ENCODE peak calls at places on chromosome 1, in four cellular contexts. One of them, this sample, is unnamed.

GRCh38 chr1:17306407-17306806 is 1.6 kb upstream of the PADI4 start:
- DNase-seq in stimulated activated CD4-positive, alpha-beta T cell treated with anti-CD3 and anti-CD28 coated beads, Interleukin-4, amount 100 ng/mL, for 1 hour: no peak
- DNase-seq in pons: no peak
- DNase-seq in astrocyte of the cerebellum: no peak
- DNase-seq in this sample: no peak

GRCh38 chr1:108194051-108194450 is 6.1 kb downstream of the SLC25A24 start:
- DNase-seq in stimulated activated CD4-positive, alpha-beta T cell treated with anti-CD3 and anti-CD28 coated beads, Interleukin-4, amount 100 ng/mL, for 1 hour: no peak
- DNase-seq in pons: no peak
- DNase-seq in astrocyte of the cerebellum: no peak
- DNase-seq in this sample: no peak

GRCh38 chr1:24096009-24096736 is 15.8 kb downstream of the MYOM3 start:
- DNase-seq in stimulated activated CD4-positive, alpha-beta T cell treated with anti-CD3 and anti-CD28 coated beads, Interleukin-4, amount 100 ng/mL, for 1 hour: no peak
- DNase-seq in pons: no peak
- DNase-seq in astrocyte of the cerebellum: no peak
- DNase-seq in this sample: no peak

GRCh38 chr1:40133122-40133665 is 28.0 kb upstream of the RLF start:
- DNase-seq in stimulated activated CD4-positive, alpha-beta T cell treated with anti-CD3 and anti-CD28 coated beads, Interleukin-4, amount 100 ng/mL, for 1 hour: no peak
- DNase-seq in pons: no peak
- DNase-seq in astrocyte of the cerebellum: no peak
- DNase-seq in this sample: no peak

GRCh38 chr1:33872275-33872674 is 8.4 kb downstream of the HMGB4 start:
- DNase-seq in stimulated activated CD4-positive, alpha-beta T cell treated with anti-CD3 and anti-CD28 coated beads, Interleukin-4, amount 100 ng/mL, for 1 hour: no peak
- DNase-seq in pons: no peak
- DNase-seq in astrocyte of the cerebellum: no peak
- DNase-seq in this sample: no peak

GRCh38 chr1:4062992-4063391 is 162.9 kb upstream of the C1orf174 start:
- DNase-seq in stimulated activated CD4-positive, alpha-beta T cell treated with anti-CD3 and anti-CD28 coated beads, Interleukin-4, amount 100 ng/mL, for 1 hour: no peak
- DNase-seq in pons: no peak
- DNase-seq in astrocyte of the cerebellum: no peak
- DNase-seq in this sample: no peak

GRCh38 chr1:43887748-43888147 is 45.9 kb upstream of the ARTN start:
- DNase-seq in stimulated activated CD4-positive, alpha-beta T cell treated with anti-CD3 and anti-CD28 coated beads, Interleukin-4, amount 100 ng/mL, for 1 hour: no peak
- DNase-seq in pons: no peak
- DNase-seq in astrocyte of the cerebellum: no peak
- DNase-seq in this sample: no peak

GRCh38 chr1:89550995-89551394 is 26.4 kb downstream of the LRRC8B start:
- DNase-seq in stimulated activated CD4-positive, alpha-beta T cell treated with anti-CD3 and anti-CD28 coated beads, Interleukin-4, amount 100 ng/mL, for 1 hour: no peak
- DNase-seq in pons: no peak
- DNase-seq in astrocyte of the cerebellum: no peak
- DNase-seq in this sample: no peak

GRCh38 chr1:202621446-202621845 is 88.8 kb downstream of the SYT2 start:
- DNase-seq in stimulated activated CD4-positive, alpha-beta T cell treated with anti-CD3 and anti-CD28 coated beads, Interleukin-4, amount 100 ng/mL, for 1 hour: no peak
- DNase-seq in pons: no peak
- DNase-seq in astrocyte of the cerebellum: no peak
- DNase-seq in this sample: no peak